ENCODE peak calls at places on chromosomes 6 and 20, in four cellular contexts. One of them, this sample, is unnamed.
A peak's percentile ranks its signal among the peaks of the same experiment; 100 is the strongest.

GRCh38 chr6:133236898-133237297 is 4.3 kb upstream of the EYA4 start:
- DNase-seq in activated naive CD4-positive, alpha-beta T cell: no peak
- DNase-seq in KBM-7: no peak
- DNase-seq in colonic mucosa: no peak
- DNase-seq in this sample: no peak

GRCh38 chr6:79421707-79422484 is 115.3 kb downstream of the LCA5 start:
- DNase-seq in activated naive CD4-positive, alpha-beta T cell: no peak
- DNase-seq in KBM-7: no peak
- DNase-seq in colonic mucosa: peak; percentile 24
- DNase-seq in this sample: no peak

GRCh38 chr6:36320475-36320874 is 16.2 kb downstream of the BNIP5 start:
- DNase-seq in activated naive CD4-positive, alpha-beta T cell: no peak
- DNase-seq in KBM-7: no peak
- DNase-seq in colonic mucosa: peak; percentile 61
- DNase-seq in this sample: no peak

GRCh38 chr6:125918681-125919566 is 37.6 kb upstream of the HINT3 start:
- DNase-seq in activated naive CD4-positive, alpha-beta T cell: no peak
- DNase-seq in KBM-7: peak; percentile 87
- DNase-seq in colonic mucosa: peak; percentile 66
- DNase-seq in this sample: peak; percentile 90

GRCh38 chr6:20366082-20366834 is 35.4 kb upstream of the E2F3 start:
- DNase-seq in activated naive CD4-positive, alpha-beta T cell: no peak
- DNase-seq in KBM-7: peak; percentile 91
- DNase-seq in colonic mucosa: no peak
- DNase-seq in this sample: no peak

GRCh38 chr6:21845018-21845417 is 251.5 kb downstream of the SOX4 start:
- DNase-seq in activated naive CD4-positive, alpha-beta T cell: no peak
- DNase-seq in KBM-7: no peak
- DNase-seq in colonic mucosa: no peak
- DNase-seq in this sample: no peak

GRCh38 chr6:131054392-131055250 is 8.4 kb downstream of the EPB41L2 start:
- DNase-seq in activated naive CD4-positive, alpha-beta T cell: no peak
- DNase-seq in KBM-7: no peak
- DNase-seq in colonic mucosa: no peak
- DNase-seq in this sample: no peak

GRCh38 chr20:50415516-50416268 is 94.5 kb upstream of the PTPN1 start:
- DNase-seq in activated naive CD4-positive, alpha-beta T cell: no peak
- DNase-seq in KBM-7: no peak
- DNase-seq in colonic mucosa: peak; percentile 98
- DNase-seq in this sample: no peak

GRCh38 chr6:32554269-32554919 is 24.3 kb upstream of the HLA-DRB5 start:
- DNase-seq in activated naive CD4-positive, alpha-beta T cell: no peak
- DNase-seq in KBM-7: peak; percentile 22
- DNase-seq in colonic mucosa: no peak
- DNase-seq in this sample: no peak

GRCh38 chr20:50252715-50253500 is 62.3 kb downstream of the CEBPB start:
- DNase-seq in activated naive CD4-positive, alpha-beta T cell: no peak
- DNase-seq in KBM-7: no peak
- DNase-seq in colonic mucosa: no peak
- DNase-seq in this sample: no peak

GRCh38 chr6:27505209-27506027 is 32.5 kb upstream of the ZNF184 start:
- DNase-seq in activated naive CD4-positive, alpha-beta T cell: no peak
- DNase-seq in KBM-7: no peak
- DNase-seq in colonic mucosa: peak; percentile 47
- DNase-seq in this sample: no peak

GRCh38 chr6:169452117-169452868 is 198.6 kb upstream of the THBS2 start:
- DNase-seq in activated naive CD4-positive, alpha-beta T cell: no peak
- DNase-seq in KBM-7: no peak
- DNase-seq in colonic mucosa: peak; percentile 43
- DNase-seq in this sample: no peak

GRCh38 chr6:14130431-14131075 is 13.0 kb downstream of the CD83 start:
- DNase-seq in activated naive CD4-positive, alpha-beta T cell: no peak
- DNase-seq in KBM-7: no peak
- DNase-seq in colonic mucosa: no peak
- DNase-seq in this sample: no peak

GRCh38 chr6:167782698-167783517 is 43.8 kb upstream of the AFDN start:
- DNase-seq in activated naive CD4-positive, alpha-beta T cell: no peak
- DNase-seq in KBM-7: no peak
- DNase-seq in colonic mucosa: no peak
- DNase-seq in this sample: no peak

GRCh38 chr6:154888896-154889295 is 106.2 kb upstream of the TIAM2 start:
- DNase-seq in activated naive CD4-positive, alpha-beta T cell: no peak
- DNase-seq in KBM-7: no peak
- DNase-seq in colonic mucosa: no peak
- DNase-seq in this sample: no peak

GRCh38 chr6:34953084-34954025 is 64.3 kb downstream of the ANKS1A start:
- DNase-seq in activated naive CD4-positive, alpha-beta T cell: no peak
- DNase-seq in KBM-7: no peak
- DNase-seq in colonic mucosa: no peak
- DNase-seq in this sample: no peak

GRCh38 chr6:31350973-31351733 is 5.8 kb downstream of the HLA-B start:
- DNase-seq in activated naive CD4-positive, alpha-beta T cell: no peak
- DNase-seq in KBM-7: no peak
- DNase-seq in colonic mucosa: no peak
- DNase-seq in this sample: no peak

GRCh38 chr6:52697903-52698302 is 27.0 kb downstream of the TMEM14A start:
- DNase-seq in activated naive CD4-positive, alpha-beta T cell: no peak
- DNase-seq in KBM-7: no peak
- DNase-seq in colonic mucosa: no peak
- DNase-seq in this sample: no peak

GRCh38 chr6:160926281-160927276 is 65.0 kb upstream of the MAP3K4 start:
- DNase-seq in activated naive CD4-positive, alpha-beta T cell: no peak
- DNase-seq in KBM-7: no peak
- DNase-seq in colonic mucosa: no peak
- DNase-seq in this sample: no peak

GRCh38 chr6:66435321-66435720 is 728.3 kb upstream of the EYS start:
- DNase-seq in activated naive CD4-positive, alpha-beta T cell: no peak
- DNase-seq in KBM-7: no peak
- DNase-seq in colonic mucosa: no peak
- DNase-seq in this sample: no peak

GRCh38 chr20:12535770-12536169 is 473.0 kb upstream of the SPTLC3 start:
- DNase-seq in activated naive CD4-positive, alpha-beta T cell: no peak
- DNase-seq in KBM-7: no peak
- DNase-seq in colonic mucosa: no peak
- DNase-seq in this sample: no peak

GRCh38 chr6:132410840-132411239 is 9.6 kb upstream of the MOXD1 start:
- DNase-seq in activated naive CD4-positive, alpha-beta T cell: no peak
- DNase-seq in KBM-7: peak; percentile 28
- DNase-seq in colonic mucosa: no peak
- DNase-seq in this sample: no peak

GRCh38 chr6:18081025-18081668 is 41.3 kb downstream of the NHLRC1 start:
- DNase-seq in activated naive CD4-positive, alpha-beta T cell: no peak
- DNase-seq in KBM-7: no peak
- DNase-seq in colonic mucosa: no peak
- DNase-seq in this sample: no peak